ENCODE peak calls at places on chromosomes 11 and 22, in five cellular contexts. G is HepG2, E is upper lobe of left lung, R is K562, X is GM12878. Y is an unnamed sample.

GRCh38 chr11:109783842-109784241 is 309.4 kb upstream of the ZC3H12C start:
- ATAC-seq in E (no peak), G (no peak), R (no peak), X (peak; percentile 87), Y (no peak)

GRCh38 chr11:73729594-73730206 is 31.2 kb downstream of the RAB6A start:
- ATAC-seq in E (no peak), R (peak; percentile 94), X (peak; percentile 75), G (peak; percentile 87), Y (no peak)

GRCh38 chr11:27416568-27417176 is 53.7 kb upstream of the CCDC34 start:
- ATAC-seq in E (no peak), G (no peak), R (no peak), X (no peak), Y (no peak)

GRCh38 chr11:131077340-131077739 is 161.1 kb upstream of the SNX19 start:
- ATAC-seq in E (no peak), G (no peak), R (no peak), X (no peak), Y (no peak)

GRCh38 chr11:98630736-98631135 is 390.0 kb upstream of the CNTN5 start:
- ATAC-seq in E (no peak), R (no peak), X (no peak), G (no peak), Y (no peak)

GRCh38 chr22:30615543-30615954 is 8.6 kb downstream of the TCN2 start:
- ATAC-seq in E (peak; percentile 5), G (no peak), X (no peak), R (no peak), Y (peak; percentile 39)

GRCh38 chr11:71222318-71223080 is 29.9 kb downstream of the SHANK2 start:
- ATAC-seq in G (no peak), X (no peak), E (no peak), R (no peak), Y (peak; percentile 43)

GRCh38 chr11:124612567-124613245 is 1.5 kb downstream of the PANX3 start:
- ATAC-seq in X (no peak), G (peak; percentile 39), E (peak; percentile 31), R (peak; percentile 32), Y (no peak)

GRCh38 chr22:23520875-23521441 is 59.1 kb downstream of the IGLL1 start:
- ATAC-seq in G (peak; percentile 63), E (no peak), R (peak; percentile 28), X (no peak), Y (no peak)

GRCh38 chr11:36426226-36426848 is 83.7 kb downstream of the TRAF6 start:
- ATAC-seq in X (no peak), G (no peak), R (no peak), E (no peak), Y (no peak)

GRCh38 chr11:2870460-2870859 is 15.1 kb downstream of the CDKN1C start:
- ATAC-seq in R (no peak), G (peak; percentile 68), X (no peak), E (no peak), Y (no peak)

GRCh38 chr11:32006799-32007388 is 84.0 kb upstream of the RCN1 start:
- ATAC-seq in R (peak; percentile 88), G (peak; percentile 70), X (peak; percentile 87), E (no peak), Y (no peak)

GRCh38 chr22:48080304-48081165 is 1318.1 kb downstream of the TBC1D22A start:
- ATAC-seq in X (no peak), G (no peak), E (no peak), R (no peak), Y (no peak)

GRCh38 chr11:108538022-108538424 is 39.8 kb upstream of the POGLUT3 start:
- ATAC-seq in G (no peak), E (peak; percentile 86), R (no peak), X (no peak), Y (no peak)

GRCh38 chr11:47152126-47152952 is 24.3 kb downstream of the ARFGAP2 start:
- ATAC-seq in X (no peak), E (no peak), R (no peak), G (peak; percentile 5), Y (no peak)

GRCh38 chr11:46970913-46971625 is 34.5 kb downstream of the CSTPP1 start:
- ATAC-seq in G (no peak), E (no peak), R (no peak), X (no peak), Y (no peak)

GRCh38 chr11:110174645-110175310 is 81.6 kb downstream of the ZC3H12C start:
- ATAC-seq in G (peak; percentile 29), R (peak; percentile 26), E (peak; percentile 61), X (no peak), Y (no peak)

GRCh38 chr22:36337365-36338130 is 50.2 kb downstream of the MYH9 start:
- ATAC-seq in X (no peak), R (no peak), G (no peak), E (no peak), Y (no peak)

GRCh38 chr11:40227730-40228129 is 1231.7 kb downstream of the LRRC4C start:
- ATAC-seq in E (no peak), R (no peak), G (no peak), X (peak; percentile 95), Y (no peak)

GRCh38 chr11:33258631-33259184 is 1.5 kb downstream of the HIPK3 start:
- ATAC-seq in G (peak; percentile 28), R (peak; percentile 50), E (no peak), X (peak; percentile 17), Y (peak; percentile 32)

GRCh38 chr22:50010676-50011446 is 1.7 kb downstream of the IL17REL start:
- ATAC-seq in R (no peak), X (peak; percentile 82), G (no peak), E (no peak), Y (no peak)

GRCh38 chr11:84524422-84525051 is 1102.6 kb downstream of the DLG2 start:
- ATAC-seq in X (no peak), R (no peak), G (no peak), E (no peak), Y (no peak)

GRCh38 chr11:133927690-133928627 is 28.8 kb downstream of the IGSF9B start:
- ATAC-seq in G (peak; percentile 91), E (peak; percentile 72), R (peak; percentile 89), X (peak; percentile 91), Y (peak; percentile 80)

GRCh38 chr22:38172489-38173155 is 9.0 kb downstream of the PLA2G6 start:
- ATAC-seq in X (no peak), G (peak; percentile 21), E (peak; percentile 42), R (no peak), Y (peak; percentile 48)

GRCh38 chr11:65947133-65947532 is 1.9 kb downstream of the TSGA10IP start:
- ATAC-seq in E (no peak), X (no peak), G (peak; percentile 58), R (peak; percentile 29), Y (no peak)

GRCh38 chr11:126968915-126969314 is 31.7 kb downstream of the KIRREL3 start:
- ATAC-seq in E (no peak), X (peak; percentile 51), R (peak; percentile 63), G (no peak), Y (no peak)

GRCh38 chr11:21465920-21466319 is 727.0 kb upstream of the ANO5 start:
- ATAC-seq in X (peak; percentile 72), E (no peak), G (no peak), R (no peak), Y (no peak)

GRCh38 chr11:68313574-68314202 is 1.3 kb downstream of the LRP5 start:
- ATAC-seq in R (peak; percentile 68), X (peak; percentile 51), G (no peak), E (no peak), Y (no peak)

GRCh38 chr11:114392735-114393667 is 7.3 kb downstream of the C11orf71 start:
- ATAC-seq in X (no peak), E (no peak), R (peak; percentile 19), G (peak; percentile 31), Y (no peak)

GRCh38 chr22:39700565-39700964 is 130.0 kb downstream of the CACNA1I start:
- ATAC-seq in X (no peak), G (no peak), R (no peak), E (no peak), Y (no peak)

GRCh38 chr11:114232400-114233070 is 63.7 kb upstream of the NNMT start:
- ATAC-seq in E (no peak), G (peak; percentile 29), R (peak; percentile 30), X (no peak), Y (peak; percentile 38)

GRCh38 chr11:107716884-107717532 is 5.2 kb upstream of the SLN start:
- ATAC-seq in R (no peak), E (no peak), G (no peak), X (no peak), Y (no peak)

GRCh38 chr11:61035086-61035835 is 63.8 kb downstream of the CD6 start:
- ATAC-seq in R (no peak), E (no peak), X (no peak), G (no peak), Y (no peak)

GRCh38 chr11:114196994-114197702 is 99.1 kb upstream of the NNMT start:
- ATAC-seq in E (no peak), R (no peak), G (no peak), X (no peak), Y (peak; percentile 0)

GRCh38 chr11:32435947-32436750 is 810 bp upstream of the WT1 start:
- ATAC-seq in R (no peak), E (no peak), G (no peak), X (no peak), Y (no peak)

GRCh38 chr11:117900144-117900651 is 23.7 kb upstream of the FXYD6 start:
- ATAC-seq in G (no peak), E (no peak), X (peak; percentile 93), R (no peak), Y (peak; percentile 27)

GRCh38 chr11:126284829-126285228 is 1.9 kb downstream of the TIRAP start:
- ATAC-seq in G (no peak), X (peak; percentile 59), R (peak; percentile 35), E (no peak), Y (no peak)

GRCh38 chr11:32450372-32450771 is 15.0 kb upstream of the WT1 start:
- ATAC-seq in X (no peak), E (no peak), G (no peak), R (peak; percentile 88), Y (no peak)

GRCh38 chr11:12845739-12846358 is 163.3 kb upstream of the RASSF10 start:
- ATAC-seq in R (peak; percentile 62), G (peak; percentile 97), E (no peak), X (no peak), Y (peak; percentile 23)

GRCh38 chr11:12840871-12841516 is 166.8 kb downstream of the TEAD1 start:
- ATAC-seq in R (peak; percentile 6), X (no peak), E (no peak), G (no peak), Y (no peak)

GRCh38 chr11:12846766-12847615 is 162.1 kb upstream of the RASSF10 start:
- ATAC-seq in R (no peak), E (no peak), X (no peak), G (no peak), Y (no peak)

GRCh38 chr11:12841946-12842630 is 167.0 kb upstream of the RASSF10 start:
- ATAC-seq in X (no peak), G (no peak), R (peak; percentile 55), E (peak; percentile 41), Y (no peak)

GRCh38 chr11:12842933-12843636 is 166.0 kb upstream of the RASSF10 start:
- ATAC-seq in E (no peak), R (peak; percentile 78), X (no peak), G (no peak), Y (no peak)
- TF ChIP-seq EP300 in E (no peak), R (peak; percentile 87), X (no peak), G (no peak), Y (no peak)

GRCh38 chr11:12319734-12320387 is 57.5 kb upstream of the PARVA start:
- ATAC-seq in X (no peak), E (no peak), G (no peak), R (no peak), Y (no peak)
- H3K27ac ChIP-seq in X (no peak overlapping the region), E (no peak overlapping the region), G (no peak overlapping the region), R (no peak overlapping the region), Y (peak overlapping the region; percentile 80)

GRCh38 chr22:19621372-19622060 is 92.8 kb upstream of the SEPTIN5 start:
- ATAC-seq in G (no peak), E (peak; percentile 80), X (no peak), R (no peak), Y (peak; percentile 35)
- TF ChIP-seq POLR2AphosphoS5 in G (no peak), E (peak; percentile 29), X (no peak), R (no peak), Y (no peak)

GRCh38 chr22:41621099-41621910 is at the start of gene XRCC6:
- ATAC-seq in G (peak; percentile 80), X (peak; percentile 85), R (peak; percentile 90), E (peak; percentile 99), Y (peak; percentile 98)
- TF ChIP-seq EP300 in G (no peak), X (no peak), R (no peak), E (no peak), Y (no peak)

Y was measured in gastroesophageal sphincter.